ENCODE peak calls at places on chromosomes 5 and 9, in six cellular contexts. Q, H, F, X, U and J are unnamed samples.

GRCh38 chr9:129853614-129854013 is 18.4 kb downstream of the USP20 start:
- DNase-seq in Q (no peak), H (no peak), F (no peak), X (no peak), U (no peak), J (no peak)

GRCh38 chr5:25362799-25363198 is 718.0 kb upstream of the CDH10 start:
- DNase-seq in Q (no peak), H (no peak), F (no peak), X (no peak), U (no peak), J (no peak)

GRCh38 chr9:89022071-89022721 is 30.9 kb downstream of the S1PR3 start:
- DNase-seq in Q (no peak), H (no peak), F (no peak), X (peak; percentile 91), U (no peak), J (no peak)

GRCh38 chr9:71937070-71937625 is 25.7 kb downstream of the C9orf85 start:
- DNase-seq in Q (no peak), H (no peak), F (no peak), X (no peak), U (no peak), J (no peak)

GRCh38 chr5:154896562-154896919 is 38.1 kb downstream of the CNOT8 start:
- DNase-seq in Q (no peak), H (no peak), F (no peak), X (no peak), U (no peak), J (no peak)

GRCh38 chr5:54753034-54753433 is 232.4 kb downstream of the ESM1 start:
- DNase-seq in Q (no peak), H (no peak), F (no peak), X (no peak), U (no peak), J (no peak)

GRCh38 chr9:79592736-79593493 is 21.1 kb downstream of the TLE4 start:
- DNase-seq in Q (no peak), H (no peak), F (no peak), X (no peak), U (no peak), J (no peak)

GRCh38 chr9:91117959-91118651 is 243.6 kb downstream of the AUH start:
- DNase-seq in Q (no peak), H (peak; percentile 92), F (peak; percentile 53), X (peak; percentile 96), U (no peak), J (peak; percentile 92)

GRCh38 chr9:120539951-120540350 is 40.0 kb downstream of the CDK5RAP2 start:
- DNase-seq in Q (no peak), H (no peak), F (no peak), X (no peak), U (no peak), J (no peak)

GRCh38 chr5:115813719-115814118 is 2.7 kb downstream of the CDO1 start:
- DNase-seq in Q (no peak), H (no peak), F (no peak), X (no peak), U (no peak), J (no peak)

GRCh38 chr5:111404270-111404769 is 108.0 kb downstream of the STARD4 start:
- DNase-seq in Q (no peak), H (no peak), F (no peak), X (no peak), U (no peak), J (no peak)

GRCh38 chr5:123422433-123423277 is 548 bp downstream of the CEP120 start:
- DNase-seq in Q (no peak), H (no peak), F (no peak), X (no peak), U (no peak), J (no peak)

GRCh38 chr5:25851301-25851700 is 1187.1 kb downstream of the CDH9 start:
- DNase-seq in Q (no peak), H (no peak), F (no peak), X (no peak), U (no peak), J (no peak)

GRCh38 chr9:16964228-16964627 is 93.8 kb upstream of the BNC2 start:
- DNase-seq in Q (no peak), H (no peak), F (no peak), X (no peak), U (no peak), J (no peak)

GRCh38 chr5:118115791-118116190 is 872.6 kb downstream of the DTWD2 start:
- DNase-seq in Q (no peak), H (no peak), F (no peak), X (no peak), U (no peak), J (no peak)

GRCh38 chr9:135330685-135331590 is 148.6 kb upstream of the PPP1R26 start:
- DNase-seq in Q (no peak), H (no peak), F (no peak), X (no peak), U (no peak), J (no peak)

GRCh38 chr9:135533093-135533492 is 11.9 kb downstream of the LCN1 start:
- DNase-seq in Q (no peak), H (peak; percentile 14), F (no peak), X (no peak), U (no peak), J (no peak)

GRCh38 chr5:140346348-140347221 is at the start of gene HBEGF:
- DNase-seq in Q (peak; percentile 72), H (peak; percentile 88), F (peak; percentile 92), X (peak; percentile 91), U (peak; percentile 70), J (peak; percentile 44)

DNA sequence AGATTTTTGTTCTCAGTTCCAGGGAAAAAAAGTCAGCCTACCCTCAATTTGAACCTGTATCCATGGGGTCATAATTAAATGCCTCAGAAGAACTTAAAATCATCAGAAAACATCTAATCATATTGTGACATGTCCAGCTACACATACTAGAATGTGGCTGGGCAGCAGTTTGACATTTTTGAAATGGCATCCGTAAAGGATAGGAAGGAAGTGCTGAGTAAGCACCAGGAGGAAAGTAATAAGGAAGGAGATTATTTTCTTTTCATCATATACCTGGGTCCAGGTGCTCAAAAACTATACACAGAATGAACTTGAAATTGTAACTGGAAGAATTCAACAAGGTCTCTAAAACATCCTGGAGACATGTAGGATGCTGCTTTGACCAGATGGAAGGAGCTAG is 116.9 kb upstream of the RAI14 start:
- DNase-seq in Q (no peak), H (no peak), F (no peak), X (no peak), U (no peak), J (no peak)
- TF ChIP-seq CTCF in Q (no peak), H (no peak), F (no peak), X (no peak), U (no peak), J (no peak)

DNA sequence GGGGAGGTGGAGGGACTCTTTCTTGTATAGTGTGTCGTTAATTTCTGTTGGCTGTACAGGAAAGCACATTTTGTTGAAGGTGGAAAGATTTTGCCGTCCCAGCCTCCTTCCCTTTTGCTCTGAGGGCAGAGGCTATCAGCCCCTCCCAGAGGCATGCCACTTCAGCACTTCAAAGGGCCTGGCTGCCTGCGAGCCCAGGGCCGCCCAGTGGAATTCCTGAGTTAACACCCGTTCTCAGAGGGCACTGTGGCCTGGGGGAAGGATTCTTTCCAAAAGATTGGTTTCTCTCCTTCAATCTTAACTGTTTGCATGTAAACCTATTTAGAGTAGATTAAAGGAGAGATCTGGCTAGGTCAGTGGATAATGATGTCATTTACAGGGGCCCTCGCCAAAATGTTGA is 238.6 kb downstream of the FANCC start:
- DNase-seq in Q (no peak), H (peak; percentile 63), F (no peak), X (peak; percentile 73), U (peak; percentile 13), J (no peak)
- TF ChIP-seq CTCF in Q (no peak), H (no peak), F (no peak), X (peak; percentile 17), U (no peak), J (no peak)

GRCh38 chr5:131114754-131115153 is 50.3 kb downstream of the HINT1 start:
- DNase-seq in Q (no peak), H (no peak), F (no peak), X (no peak), U (no peak), J (no peak)

GRCh38 chr5:131112424-131112823 is 52.6 kb downstream of the HINT1 start:
- DNase-seq in Q (no peak), H (no peak), F (no peak), X (no peak), U (no peak), J (no peak)

GRCh38 chr5:131107128-131107527 is 57.9 kb downstream of the HINT1 start:
- DNase-seq in Q (no peak), H (no peak), F (no peak), X (no peak), U (no peak), J (no peak)

GRCh38 chr5:131109540-131110255 is 55.4 kb downstream of the HINT1 start:
- DNase-seq in Q (no peak), H (no peak), F (peak; percentile 17), X (no peak), U (no peak), J (no peak)

DNA sequence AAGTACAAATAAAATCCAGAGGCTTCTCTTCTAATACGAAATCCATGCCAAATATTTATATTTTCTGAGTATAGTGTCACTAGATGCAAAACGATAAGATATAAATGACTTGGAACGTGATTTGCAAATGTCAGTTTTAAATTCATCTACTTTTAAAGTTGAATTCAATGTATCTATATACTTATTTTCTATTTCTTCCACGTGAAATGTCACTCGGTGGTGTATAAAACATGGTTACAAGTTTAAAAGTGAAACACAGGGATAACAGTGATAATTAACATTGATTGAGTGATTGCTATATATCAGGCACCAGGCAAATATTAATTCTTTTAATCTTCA is 54.8 kb downstream of the HINT1 start:
- DNase-seq in Q (no peak), H (no peak), F (no peak), X (no peak), U (no peak), J (no peak)
- TF ChIP-seq CTCF in Q (no peak), H (no peak), F (peak; percentile 17), X (no peak), U (no peak), J (peak; percentile 53)

DNA sequence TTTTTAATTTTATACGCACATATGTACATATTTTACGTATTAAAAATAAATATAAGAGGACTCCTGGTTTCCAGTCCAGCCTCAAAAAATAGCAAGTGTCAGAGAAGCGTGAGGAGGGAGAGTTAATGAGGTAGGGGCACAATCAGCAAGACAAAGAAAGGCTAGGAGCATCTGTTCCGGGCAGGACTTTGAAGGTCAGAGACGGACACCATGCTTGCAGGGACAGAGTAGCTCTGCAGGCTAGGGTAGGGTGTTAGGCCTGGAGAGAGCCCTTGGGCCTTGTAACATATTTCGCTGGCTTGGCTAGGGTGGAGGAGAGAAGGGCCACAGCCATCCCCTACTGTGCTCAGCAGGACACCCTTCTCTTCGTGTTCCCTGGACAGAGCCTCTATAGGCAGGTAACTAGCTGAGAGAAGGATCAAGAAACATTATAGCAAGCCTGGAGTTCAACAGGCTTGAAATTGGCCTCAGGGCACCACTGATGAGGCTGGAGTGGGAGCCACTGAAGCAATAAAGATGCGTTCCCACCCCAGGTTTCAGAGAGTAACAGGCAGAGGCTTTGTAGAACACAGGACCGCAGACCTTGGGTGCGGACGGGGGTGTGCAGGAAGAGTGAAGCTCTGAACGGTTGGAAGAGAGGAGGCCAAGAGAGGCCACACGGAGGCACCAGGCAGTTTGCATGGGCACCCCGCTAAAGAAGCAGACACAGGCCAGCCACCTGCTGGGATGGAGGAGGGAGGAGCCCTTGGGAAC is 9.7 kb upstream of the IPPK start:
- DNase-seq in Q (no peak), H (no peak), F (no peak), X (no peak), U (no peak), J (no peak)
- TF ChIP-seq CTCF in Q (no peak), H (no peak), F (no peak), X (no peak), U (no peak), J (no peak)